ENCODE peak calls at places on chromosomes 12 and 14, in five cellular contexts. Z, R, C, U and O are unnamed samples. For H3K36me3, the result is how much of the 10 kb centered on the place peaks cover.

GRCh38 chr12:25733541-25733940 is 180.5 kb upstream of the LMNTD1 start:
- DNase-seq in R (no peak), U (no peak), C (no peak), Z (no peak), O (no peak)

GRCh38 chr12:105279460-105280056 is 43.6 kb upstream of the APPL2 start:
- DNase-seq in U (no peak), C (no peak), Z (peak), R (peak), O (peak)

GRCh38 chr12:116426391-116427136 is 132.6 kb upstream of the MAP1LC3B2 start:
- DNase-seq in U (peak), Z (peak), R (no peak), C (no peak), O (peak)

GRCh38 chr14:92336363-92336762 is 13.4 kb downstream of the SLC24A4 start:
- DNase-seq in U (no peak), R (no peak), C (no peak), Z (no peak), O (no peak)

GRCh38 chr12:70711831-70712230 is 74.6 kb upstream of the PTPRB start:
- DNase-seq in C (no peak), R (peak), U (no peak), Z (no peak), O (no peak)

GRCh38 chr14:59221558-59221957 is 33.1 kb downstream of the DAAM1 start:
- DNase-seq in R (no peak), C (no peak), U (no peak), Z (no peak), O (no peak)

GRCh38 chr14:104396682-104397470 is 182.7 kb upstream of the C14orf180 start:
- DNase-seq in R (no peak), C (no peak), Z (no peak), U (no peak), O (no peak)

GRCh38 chr14:97851438-97851995 is 1054.3 kb downstream of the VRK1 start:
- DNase-seq in Z (no peak), C (no peak), R (no peak), U (no peak), O (no peak)

GRCh38 chr12:12212769-12213168 is 54.1 kb downstream of the LRP6 start:
- DNase-seq in R (no peak), Z (no peak), U (no peak), C (no peak), O (no peak)

GRCh38 chr14:71833476-71833875 is 98.8 kb upstream of the RGS6 start:
- DNase-seq in C (no peak), R (no peak), U (no peak), Z (no peak), O (no peak)

GRCh38 chr14:34548472-34548981 is 9.0 kb upstream of the EAPP start:
- DNase-seq in Z (no peak), C (no peak), R (no peak), U (no peak), O (no peak)

GRCh38 chr12:1473418-1473817 is 121.0 kb downstream of the FBXL14 start:
- DNase-seq in R (no peak), Z (no peak), C (peak), U (no peak), O (no peak)

GRCh38 chr14:56119221-56119967 is 1.2 kb downstream of the PELI2 start:
- DNase-seq in C (peak), U (peak), R (no peak), Z (no peak), O (peak)

GRCh38 chr12:8709124-8709830 is 11.5 kb downstream of the RIMKLB start:
- DNase-seq in Z (peak), C (no peak), R (no peak), U (no peak), O (peak)

GRCh38 chr14:65958664-65959562 is 527.3 kb upstream of the CCDC196 start:
- DNase-seq in U (no peak), Z (no peak), C (no peak), R (peak), O (no peak)

GRCh38 chr14:99284254-99285004 is 12.4 kb upstream of the BCL11B start:
- DNase-seq in R (no peak), U (no peak), Z (no peak), C (no peak), O (no peak)

GRCh38 chr12:19288603-19289244 is 150.6 kb upstream of the AEBP2 start:
- DNase-seq in C (no peak), Z (no peak), R (peak), U (no peak), O (no peak)

GRCh38 chr12:14554281-14555008 is 13.2 kb downstream of the PLBD1 start:
- DNase-seq in Z (peak), U (peak), R (no peak), C (peak), O (peak)

GRCh38 chr12:109131522-109132050 is 15.2 kb downstream of the ACACB start:
- DNase-seq in R (no peak), U (peak), C (no peak), Z (peak), O (peak)

GRCh38 chr14:79584679-79585078 is 626.6 kb downstream of the DIO2 start:
- DNase-seq in U (no peak), R (no peak), C (no peak), Z (no peak), O (peak)

GRCh38 chr14:87815121-87815520 is 177.9 kb downstream of the GALC start:
- DNase-seq in C (no peak), Z (no peak), U (no peak), R (no peak), O (no peak)

GRCh38 chr12:124422570-124423523 is 128.0 kb downstream of the RFLNA start:
- DNase-seq in Z (peak), U (peak), C (peak), R (peak), O (peak)
- TF ChIP-seq POLR2A in Z (peak), U (no peak), C (no peak), R (no peak), O (peak)

DNA sequence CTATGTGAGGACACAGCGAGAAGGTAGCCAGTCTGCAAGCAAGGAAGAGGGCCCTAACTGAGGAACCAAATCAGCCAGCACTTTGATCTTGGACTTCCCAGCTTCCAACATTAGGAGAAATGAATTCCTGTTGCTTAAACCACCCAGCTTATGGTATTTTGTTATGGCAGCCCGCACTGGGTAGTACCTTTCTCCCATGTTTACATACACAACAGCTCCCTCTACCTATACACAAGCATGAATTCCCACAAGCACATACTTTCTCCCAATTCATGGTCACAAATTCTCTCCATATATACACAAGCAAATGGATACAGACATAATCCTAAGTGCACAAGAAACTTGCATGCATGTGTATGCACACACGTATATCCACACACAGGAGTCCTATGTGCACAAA is 7.4 kb downstream of the ITGB7 start:
- DNase-seq in R (no peak), C (no peak), Z (no peak), U (no peak), O (no peak)
- H3K36me3 ChIP-seq in R (under half), C (under half), Z (under half), U (under half), O (under half)

GRCh38 chr12:79988368-79988767 is 53.5 kb upstream of the PPP1R12A start:
- DNase-seq in U (no peak), C (no peak), Z (no peak), R (no peak), O (no peak)
- TF ChIP-seq POLR2A in U (no peak), C (no peak), Z (no peak), R (no peak), O (no peak)

DNA sequence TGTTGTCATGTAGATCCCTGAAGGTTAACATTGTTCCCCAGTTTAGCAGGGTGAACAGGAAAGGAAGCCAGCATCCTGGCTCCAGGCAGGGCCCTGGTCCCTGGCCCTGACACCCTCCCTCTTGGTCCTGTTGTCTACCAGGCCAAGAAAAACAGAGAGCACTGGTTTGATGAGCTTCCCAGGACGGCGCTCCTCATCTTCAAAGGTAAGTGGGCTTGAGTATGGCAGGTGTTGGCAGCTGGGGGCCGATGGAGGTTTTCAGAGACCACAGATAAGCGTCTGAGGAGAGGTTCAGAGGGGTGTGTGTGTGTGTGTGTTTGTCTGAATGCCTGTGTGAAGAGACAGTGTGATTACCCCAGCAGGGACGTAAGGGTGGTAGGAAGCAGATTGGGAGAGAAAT is 56.3 kb downstream of the SLC8B1 start:
- DNase-seq in R (no peak), Z (no peak), C (no peak), U (no peak), O (no peak)
- H3K36me3 ChIP-seq in R (under half), Z (half or more), C (under half), U (under half), O (under half)